ENCODE peak calls at places on chromosomes 13 and 19, in nine cellular contexts. C is uterus; H is mesenchymal stem cell; G is CD8-positive, alpha-beta T cell; S is neural progenitor cell; Z is upper lobe of left lung; Y is heart right ventricle; I is lung; D is tibial artery. X is an unnamed sample. For H3K36me3, the result is how much of the 10 kb centered on the place peaks cover.

GRCh38 chr19:23822735-23823134 is 64.0 kb upstream of the ZNF681 start:
- DNase-seq in S (no peak), D (no peak), G (no peak), C (no peak), I (no peak), Z (no peak), Y (no peak), H (no peak), X (no peak)

GRCh38 chr19:3006075-3006767 is 22.9 kb downstream of the TLE2 start:
- DNase-seq in D (no peak), H (no peak), S (no peak), Y (no peak), C (no peak), G (no peak), Z (no peak), I (no peak), X (no peak)

GRCh38 chr13:77136902-77137420 is 110.0 kb upstream of the FBXL3 start:
- DNase-seq in G (no peak), Y (no peak), I (no peak), H (peak), S (no peak), C (no peak), D (no peak), Z (no peak), X (no peak)

GRCh38 chr13:40438999-40439797 is 227.2 kb downstream of the FOXO1 start:
- DNase-seq in Z (no peak), S (no peak), I (no peak), C (no peak), H (peak), D (peak), G (no peak), Y (no peak), X (no peak)

GRCh38 chr19:16465239-16465638 is 6.5 kb downstream of the EPS15L1 start:
- DNase-seq in H (no peak), G (no peak), D (no peak), I (no peak), S (no peak), Y (no peak), Z (no peak), C (no peak), X (no peak)

GRCh38 chr13:83536153-83536552 is 346.1 kb downstream of the SLITRK1 start:
- DNase-seq in Y (no peak), I (no peak), D (no peak), C (no peak), S (no peak), G (no peak), H (no peak), Z (no peak), X (no peak)

GRCh38 chr19:12987190-12987589 is 8.1 kb upstream of the NFIX start:
- DNase-seq in C (no peak), D (no peak), G (no peak), S (no peak), H (no peak), I (no peak), Y (no peak), Z (no peak), X (no peak)

GRCh38 chr19:35868172-35868822 is at the start of gene APLP1:
- DNase-seq in D (peak), I (peak), H (peak), C (peak), Y (peak), S (peak), G (peak), Z (peak), X (peak)

GRCh38 chr19:5504115-5504514 is 48.9 kb downstream of the ZNRF4 start:
- DNase-seq in I (no peak), C (no peak), S (no peak), Y (no peak), Z (no peak), G (no peak), H (no peak), D (no peak), X (no peak)

GRCh38 chr13:107205318-107206112 is 637.6 kb upstream of the ARGLU1 start:
- DNase-seq in I (peak), G (no peak), H (peak), S (peak), Z (peak), Y (peak), C (peak), D (peak), X (peak)

GRCh38 chr13:49667773-49668172 is 23.5 kb downstream of the EBPL start:
- DNase-seq in D (no peak), S (no peak), G (no peak), H (no peak), I (no peak), C (no peak), Y (no peak), Z (no peak), X (no peak)

GRCh38 chr19:532578-533484 is 1.3 kb downstream of the CDC34 start:
- DNase-seq in C (peak), H (peak), G (peak), Z (peak), I (peak), Y (peak), S (peak), D (peak), X (peak)

GRCh38 chr19:4225902-4226301 is 3.4 kb upstream of the EBI3 start:
- DNase-seq in S (no peak), Z (no peak), C (no peak), G (no peak), Y (no peak), I (no peak), D (no peak), H (no peak), X (no peak)

DNA sequence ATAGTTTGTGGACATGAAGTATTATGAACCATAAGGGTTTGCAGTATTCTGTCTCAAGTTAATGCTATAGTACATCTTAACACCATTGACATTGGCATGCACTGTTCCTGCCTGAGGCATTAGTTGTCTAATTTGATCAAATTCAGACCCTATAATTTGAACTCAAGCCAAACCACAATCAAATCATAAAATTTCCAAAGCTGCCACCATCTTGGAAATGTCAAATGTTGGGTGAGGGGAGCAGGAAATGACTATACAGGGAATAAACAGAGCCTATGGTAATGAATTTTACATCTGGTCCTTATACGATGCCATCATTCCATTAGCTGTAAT is 257.9 kb downstream of the SPRY2 start:
- DNase-seq in Y (no peak), G (no peak), C (no peak), D (no peak), I (no peak), S (no peak), Z (no peak), H (no peak), X (peak)
- H3K27ac ChIP-seq in Y (no peak), G (no peak), C (no peak), D (peak), I (peak), S (no peak), Z (peak), H (peak), X (peak)

GRCh38 chr19:34176581-34176980 is 4.3 kb downstream of the LSM14A start:
- DNase-seq in S (no peak), C (no peak), G (no peak), Y (no peak), Z (no peak), H (no peak), I (no peak), D (no peak), X (no peak)
- H3K4me3 ChIP-seq in S (peak), C (no peak), G (no peak), Y (no peak), Z (peak), H (no peak), I (no peak), D (peak), X (no peak)

GRCh38 chr13:109088528-109088927 is 459.1 kb downstream of the MYO16 start:
- DNase-seq in Z (peak), H (no peak), S (peak), C (no peak), D (no peak), G (no peak), I (no peak), Y (no peak), X (no peak)
- H3K36me3 ChIP-seq in Z (under half), H (under half), S (under half), C (under half), D (under half), G (under half), I (under half), Y (under half), X (under half)

DNA sequence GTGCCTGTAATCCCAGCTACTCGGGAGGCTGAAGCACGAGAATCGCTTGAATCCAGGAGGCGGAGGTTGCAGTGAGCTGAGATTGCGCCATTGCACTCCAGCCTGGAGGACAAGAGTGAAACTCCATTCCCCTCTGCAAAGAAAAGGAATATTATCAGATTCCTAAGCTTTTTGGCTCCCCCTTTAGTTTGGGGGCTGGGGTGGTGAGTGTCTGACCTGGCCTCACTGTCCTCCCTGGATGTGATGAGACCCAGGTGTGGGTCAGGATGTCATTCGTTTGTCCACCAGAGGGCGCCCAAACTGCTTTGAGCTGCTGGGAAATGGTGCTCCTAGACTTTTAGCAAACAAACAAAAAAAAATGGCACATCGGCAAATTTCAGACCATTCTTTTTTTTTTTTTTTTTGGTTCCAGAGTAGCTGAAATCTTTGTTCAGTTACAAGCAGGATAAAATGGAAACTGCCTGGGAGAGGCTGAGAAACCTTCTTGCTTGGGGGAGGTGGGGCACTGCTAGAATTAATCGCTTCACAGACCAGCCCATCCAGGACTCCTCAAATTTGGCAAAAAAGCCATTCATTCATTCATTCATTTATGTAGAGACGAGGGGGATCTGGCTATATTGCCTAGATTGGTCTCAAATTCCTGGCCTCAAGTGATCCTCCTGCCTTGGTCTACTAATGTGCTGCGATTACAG is 29.4 kb downstream of the SPC24 start:
- DNase-seq in G (peak), I (peak), Z (no peak), S (peak), H (peak), C (peak), Y (peak), D (peak), X (peak)
- H3K27ac ChIP-seq in G (no peak), I (no peak), Z (no peak), S (no peak), H (peak), C (peak), Y (no peak), D (peak), X (no peak)

GRCh38 chr19:50717891-50718254 is 1.7 kb downstream of the SHANK1 start:
- DNase-seq in D (no peak), I (no peak), G (peak), H (no peak), C (no peak), Y (no peak), S (peak), Z (no peak), X (no peak)

GRCh38 chr19:50717026-50717723 is 2.4 kb downstream of the SHANK1 start:
- DNase-seq in C (no peak), Y (no peak), Z (peak), S (no peak), H (no peak), I (no peak), D (no peak), G (peak), X (no peak)

GRCh38 chr19:50719119-50719435 is 525 bp downstream of the SHANK1 start:
- DNase-seq in S (no peak), Y (no peak), H (no peak), Z (peak), I (no peak), G (no peak), D (no peak), C (no peak), X (no peak)

GRCh38 chr19:50719566-50719965 is at the start of gene SHANK1:
- DNase-seq in I (no peak), H (no peak), S (peak), G (no peak), Y (no peak), C (no peak), D (no peak), Z (peak), X (no peak)

DNA sequence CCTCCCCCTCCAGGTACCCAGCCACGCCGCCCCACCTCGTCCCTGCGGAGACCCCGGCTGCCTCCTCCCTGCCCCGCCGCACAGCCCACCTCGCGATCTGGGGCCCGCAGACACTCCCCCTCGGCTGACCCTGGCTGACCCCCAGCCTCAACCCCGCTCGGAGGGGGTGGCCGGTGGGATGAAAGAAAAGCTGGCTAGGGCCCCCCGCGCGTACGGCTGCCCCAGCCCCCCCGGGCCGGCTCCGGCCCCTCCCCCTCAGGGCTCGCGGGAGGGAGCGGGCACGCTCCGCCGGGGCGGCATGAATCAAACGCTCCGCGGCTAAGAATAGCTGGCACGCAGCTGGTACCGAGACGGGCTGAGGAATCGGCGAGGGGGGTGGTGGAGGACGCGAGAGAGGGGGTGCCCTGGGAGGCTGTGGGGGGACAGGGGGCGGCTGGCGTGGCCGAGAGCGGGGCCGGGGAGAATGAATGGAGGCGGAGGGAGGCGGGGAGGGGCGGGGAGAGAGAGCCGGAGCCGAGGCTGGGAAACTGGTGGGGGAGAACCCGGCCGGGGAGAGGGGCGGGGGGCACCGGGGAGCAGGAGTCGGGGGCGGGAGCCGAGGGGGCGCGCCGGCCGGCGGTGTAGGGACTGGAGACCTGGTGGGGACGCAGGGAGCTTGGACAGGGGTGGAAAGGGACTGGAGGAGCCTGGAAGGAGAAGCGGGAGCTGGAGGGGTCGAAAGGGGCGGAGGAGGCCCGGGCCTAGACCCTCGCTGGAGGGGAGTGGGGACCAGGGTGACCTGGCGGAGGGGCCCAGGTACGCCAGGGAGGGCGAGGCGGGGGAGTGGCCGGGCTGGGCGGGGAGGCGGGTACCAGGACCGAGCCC is 1.1 kb downstream of the SHANK1 start:
- DNase-seq in D (no peak), Y (no peak), C (no peak), H (no peak), G (no peak), S (peak), Z (peak), I (no peak), X (no peak)
- H3K4me3 ChIP-seq in D (peak), Y (peak), C (peak), H (no peak), G (peak), S (peak), Z (peak), I (no peak), X (no peak)

DNA sequence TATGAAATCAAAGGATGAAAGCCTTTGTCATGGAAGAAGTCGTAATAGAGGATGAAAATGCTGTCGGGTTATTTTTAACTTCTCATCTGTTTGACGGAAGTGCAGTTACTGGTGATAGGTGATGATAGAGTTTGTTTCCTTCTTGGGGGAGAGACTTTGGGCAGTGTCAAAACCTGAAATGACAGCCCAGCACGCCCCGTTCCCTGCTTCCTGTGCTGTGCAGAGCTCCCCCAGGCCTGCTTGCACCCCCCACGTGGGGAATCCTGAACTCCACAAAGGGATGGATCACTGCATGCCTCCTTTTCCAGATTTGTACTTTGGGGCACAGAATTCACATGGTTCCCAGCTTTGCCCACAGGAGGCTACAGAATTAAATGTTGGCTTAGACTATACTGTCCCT is 102.7 kb downstream of the ATP11A start:
- DNase-seq in I (no peak), Z (no peak), G (no peak), H (no peak), C (no peak), Y (no peak), D (no peak), S (no peak), X (no peak)
- H3K36me3 ChIP-seq in I (under half), Z (under half), G (under half), H (under half), C (under half), Y (under half), D (under half), S (under half), X (under half)

DNA sequence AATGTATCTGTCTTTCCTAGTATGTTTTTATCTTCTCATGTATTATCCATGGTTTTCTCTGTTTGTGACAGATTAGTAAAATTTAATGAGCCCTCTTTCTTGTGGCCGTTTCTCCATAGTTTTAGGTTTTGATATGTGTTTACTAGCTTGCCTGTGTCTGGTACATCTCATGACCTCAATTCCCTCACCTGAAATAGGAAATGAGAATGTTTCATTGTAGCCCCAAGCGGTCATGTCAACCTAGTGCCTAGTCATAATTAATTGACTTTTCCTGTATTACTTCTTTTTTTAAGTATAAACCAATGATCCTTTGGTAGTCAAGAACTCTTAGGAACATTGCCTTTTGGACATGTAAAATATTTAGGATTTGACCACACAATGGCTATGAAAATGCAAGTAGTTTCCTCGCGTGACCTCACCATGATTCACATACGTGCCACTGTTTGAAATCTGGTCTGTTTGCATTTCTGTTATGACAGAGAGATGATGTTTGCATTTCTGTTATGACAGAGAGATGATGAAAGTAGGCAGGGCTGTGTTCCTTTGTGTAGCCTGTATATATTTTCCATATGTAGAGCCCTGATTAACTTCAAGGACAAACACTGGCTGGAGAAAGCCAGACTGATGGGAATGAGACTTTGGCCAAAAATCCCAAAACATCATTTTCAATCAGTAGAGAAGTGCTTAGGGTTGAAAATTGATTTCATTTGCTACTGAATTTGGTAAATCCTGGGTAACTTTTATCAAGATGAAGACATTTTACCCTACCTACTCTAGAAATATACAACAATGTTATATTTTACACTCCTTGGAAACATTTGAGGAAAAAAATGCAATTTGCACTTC is 104.8 kb downstream of the TNFRSF19 start:
- DNase-seq in G (no peak), H (peak), D (no peak), Z (no peak), S (no peak), C (no peak), Y (no peak), I (no peak), X (no peak)
- H3K27ac ChIP-seq in G (no peak), H (no peak), D (no peak), Z (no peak), S (no peak), C (no peak), Y (no peak), I (no peak), X (no peak)

GRCh38 chr13:102769679-102770078 is 3.9 kb downstream of the TEX30 start:
- DNase-seq in G (no peak), S (no peak), Z (no peak), H (no peak), Y (no peak), D (no peak), I (no peak), C (no peak), X (no peak)
- H3K4me3 ChIP-seq in G (no peak), S (no peak), Z (no peak), H (no peak), Y (no peak), D (no peak), I (no peak), C (no peak), X (no peak)

X was measured in SJCRH30.